ENCODE peak calls at places on chromosomes 11 and 22, in nine cellular contexts. X is tibial artery; P is foreskin fibroblast; D is effector memory CD8-positive, alpha-beta T cell; A is activated CD4-positive, CD25-positive, alpha-beta regulatory T cell; V is DMS153; K is M059J; Y is MV-4-11; L is activated naive CD4-positive, alpha-beta T cell. N is an unnamed sample.

GRCh38 chr22:29011200-29011867 is 50.3 kb downstream of the C22orf31 start:
- DNase-seq in D (no peak), X (no peak), P (no peak), V (no peak), L (no peak), A (no peak), Y (no peak), K (no peak), N (no peak)

GRCh38 chr11:122673706-122674105 is 18.2 kb downstream of the UBASH3B start:
- DNase-seq in D (no peak), K (peak), L (no peak), Y (peak), V (no peak), X (no peak), A (no peak), P (peak), N (no peak)

GRCh38 chr22:24437820-24438328 is 10.5 kb downstream of the ADORA2A start:
- DNase-seq in P (peak), X (no peak), K (peak), L (no peak), Y (no peak), V (no peak), D (no peak), A (no peak), N (peak)

GRCh38 chr22:19349778-19350475 is 58.4 kb upstream of the CLTCL1 start:
- DNase-seq in L (no peak), D (no peak), A (no peak), Y (no peak), V (no peak), K (no peak), X (no peak), P (no peak), N (no peak)

GRCh38 chr11:20022363-20023081 is 137.8 kb downstream of the DBX1 start:
- DNase-seq in D (no peak), L (no peak), Y (no peak), X (no peak), A (no peak), V (peak), P (no peak), K (peak), N (no peak)

GRCh38 chr11:61787928-61788491 is 4.4 kb downstream of the TMEM258 start:
- DNase-seq in A (no peak), V (no peak), K (peak), X (no peak), Y (peak), D (no peak), P (peak), L (no peak), N (no peak)

GRCh38 chr11:58676563-58677135 is 54.2 kb downstream of the CNTF start:
- DNase-seq in K (no peak), P (no peak), A (no peak), V (no peak), Y (no peak), D (no peak), L (no peak), X (no peak), N (no peak)

GRCh38 chr22:36383110-36383581 is 4.6 kb downstream of the MYH9 start:
- DNase-seq in A (peak), L (no peak), K (peak), Y (no peak), D (peak), X (no peak), V (no peak), P (peak), N (peak)

N was measured in MM.1S.